ENCODE peak calls at places on chromosomes 4 and X, in seven cellular contexts. F is iris pigment epithelial cell; X is activated CD8-positive, alpha-beta memory T cell treated with anti-CD3 and anti-CD28 coated beads, Interleukin-2, amount 50 U/mL, for 4 hours; O is posterior cingulate gyrus; C is RPMI7951; W is lower leg skin; T is ELR. R is an unnamed sample.

GRCh38 chr4:98290511-98290910 is 29.3 kb downstream of the RAP1GDS1 start:
- DNase-seq in F (peak), X (no peak), O (no peak), C (no peak), W (no peak), T (no peak), R (no peak)

GRCh38 chrX:53714580-53715335 is 28.2 kb upstream of the HUWE1 start:
- DNase-seq in F (peak), X (peak), O (no peak), C (peak), W (peak), T (peak), R (peak)

GRCh38 chr4:101865501-101866062 is 75.1 kb downstream of the BANK1 start:
- DNase-seq in F (peak), X (no peak), O (no peak), C (no peak), W (no peak), T (peak), R (no peak)

GRCh38 chr4:7286798-7287197 is 94.5 kb downstream of the SORCS2 start:
- DNase-seq in F (no peak), X (no peak), O (no peak), C (no peak), W (no peak), T (no peak), R (no peak)

GRCh38 chrX:107849747-107850478 is 24.2 kb downstream of the MID2 start:
- DNase-seq in F (peak), X (no peak), O (no peak), C (peak), W (no peak), T (peak), R (no peak)

GRCh38 chr4:34202154-34202553 is 2042.2 kb downstream of the ARAP2 start:
- DNase-seq in F (no peak), X (no peak), O (no peak), C (no peak), W (no peak), T (peak), R (no peak)

GRCh38 chr4:140877781-140878180 is 121.6 kb upstream of the TBC1D9 start:
- DNase-seq in F (no peak), X (no peak), O (no peak), C (no peak), W (no peak), T (no peak), R (no peak)

GRCh38 chrX:136572030-136572429 is 40.0 kb downstream of the VGLL1 start:
- DNase-seq in F (no peak), X (no peak), O (no peak), C (no peak), W (no peak), T (peak), R (no peak)

GRCh38 chr4:89752932-89753598 is 83.9 kb downstream of the SNCA start:
- DNase-seq in F (peak), X (no peak), O (no peak), C (peak), W (peak), T (peak), R (no peak)

GRCh38 chr4:89242864-89243740 is 64.5 kb downstream of the GPRIN3 start:
- DNase-seq in F (no peak), X (no peak), O (no peak), C (no peak), W (no peak), T (no peak), R (no peak)

GRCh38 chr4:16598241-16599224 is 299.9 kb downstream of the LDB2 start:
- DNase-seq in F (peak), X (no peak), O (no peak), C (peak), W (no peak), T (peak), R (no peak)

GRCh38 chrX:140724337-140725105 is 15.0 kb downstream of the LINC00632 start:
- DNase-seq in F (no peak), X (no peak), O (no peak), C (no peak), W (no peak), T (no peak), R (no peak)

GRCh38 chr4:175412161-175412560 is 399.9 kb downstream of the GPM6A start:
- DNase-seq in F (peak), X (no peak), O (peak), C (no peak), W (no peak), T (peak), R (no peak)

GRCh38 chr4:36349904-36350554 is 68.6 kb downstream of the DTHD1 start:
- DNase-seq in F (no peak), X (no peak), O (no peak), C (no peak), W (no peak), T (peak), R (no peak)

GRCh38 chr4:16120720-16121119 is 36.9 kb upstream of the PROM1 start:
- DNase-seq in F (no peak), X (no peak), O (no peak), C (peak), W (no peak), T (peak), R (no peak)

GRCh38 chr4:100016191-100016590 is 66.1 kb upstream of the H2AZ1 start:
- DNase-seq in F (peak), X (no peak), O (no peak), C (no peak), W (no peak), T (peak), R (no peak)

GRCh38 chr4:92864176-92864575 is 560.4 kb downstream of the GRID2 start:
- DNase-seq in F (no peak), X (no peak), O (no peak), C (no peak), W (peak), T (no peak), R (no peak)

GRCh38 chr4:20831746-20832145 is 131.5 kb downstream of the PACRGL start:
- DNase-seq in F (peak), X (no peak), O (no peak), C (no peak), W (no peak), T (peak), R (no peak)

GRCh38 chr4:6582889-6583504 is 8.0 kb downstream of the MAN2B2 start:
- DNase-seq in F (peak), X (no peak), O (no peak), C (peak), W (no peak), T (peak), R (no peak)

GRCh38 chrX:47662144-47662657 is 3.2 kb upstream of the UXT start:
- DNase-seq in F (peak), X (no peak), O (no peak), C (peak), W (no peak), T (peak), R (no peak)

GRCh38 chr4:40121515-40121914 is 64.9 kb downstream of the N4BP2 start:
- DNase-seq in F (peak), X (no peak), O (no peak), C (peak), W (peak), T (peak), R (no peak)

GRCh38 chrX:51024106-51024696 is 113.7 kb downstream of the BMP15 start:
- DNase-seq in F (no peak), X (no peak), O (no peak), C (no peak), W (no peak), T (no peak), R (no peak)